ENCODE peak calls at places on chromosomes 4 and X, in ten cellular contexts. A, M, Q, D, J, H, U, P, E and V are unnamed samples.

GRCh38 chrX:47752685-47753084 is 84.0 kb upstream of the ZNF81 start:
- DNase-seq in A (no peak), M (no peak), Q (no peak), D (no peak), J (no peak), H (no peak), U (no peak), P (no peak), E (no peak), V (no peak)

GRCh38 chrX:45771560-45772340 is 571.1 kb upstream of the DIPK2B start:
- DNase-seq in A (peak; percentile 59), M (peak; percentile 12), Q (peak; percentile 9), D (peak; percentile 74), J (no peak), H (peak; percentile 47), U (no peak), P (no peak), E (no peak), V (no peak)

GRCh38 chr4:13530823-13531608 is 13.3 kb downstream of the NKX3-2 start:
- DNase-seq in A (no peak), M (no peak), Q (no peak), D (no peak), J (no peak), H (no peak), U (no peak), P (no peak), E (no peak), V (no peak)

GRCh38 chr4:54090804-54091623 is 8.9 kb upstream of the GSX2 start:
- DNase-seq in A (peak; percentile 32), M (peak; percentile 25), Q (peak; percentile 46), D (peak; percentile 39), J (peak; percentile 14), H (peak; percentile 51), U (peak; percentile 32), P (peak; percentile 33), E (peak; percentile 42), V (no peak)

GRCh38 chr4:152360045-152360410 is 175.9 kb downstream of the FBXW7 start:
- DNase-seq in A (no peak), M (no peak), Q (no peak), D (peak; percentile 45), J (no peak), H (no peak), U (no peak), P (no peak), E (no peak), V (no peak)

GRCh38 chrX:67673741-67674274 is 130.0 kb downstream of the AR start:
- DNase-seq in A (no peak), M (no peak), Q (no peak), D (peak; percentile 13), J (no peak), H (no peak), U (no peak), P (no peak), E (no peak), V (no peak)

GRCh38 chrX:45900751-45901150 is 644.5 kb downstream of the ZNF674 start:
- DNase-seq in A (no peak), M (no peak), Q (no peak), D (peak; percentile 39), J (no peak), H (no peak), U (no peak), P (no peak), E (no peak), V (no peak)

GRCh38 chr4:137768196-137768595 is 235.9 kb upstream of the PCDH18 start:
- DNase-seq in A (no peak), M (no peak), Q (no peak), D (no peak), J (no peak), H (no peak), U (no peak), P (no peak), E (no peak), V (no peak)

GRCh38 chrX:125382889-125383288 is 63.2 kb downstream of the TEX13C start:
- DNase-seq in A (no peak), M (no peak), Q (no peak), D (no peak), J (no peak), H (no peak), U (no peak), P (no peak), E (no peak), V (no peak)

GRCh38 chr4:25252230-25253071 is 18.6 kb downstream of the PI4K2B start:
- DNase-seq in A (no peak), M (no peak), Q (no peak), D (no peak), J (no peak), H (no peak), U (no peak), P (no peak), E (no peak), V (no peak)

GRCh38 chr4:2292679-2293108 is 30.8 kb upstream of the MXD4 start:
- DNase-seq in A (no peak), M (no peak), Q (no peak), D (peak; percentile 71), J (no peak), H (no peak), U (no peak), P (no peak), E (no peak), V (peak; percentile 62)

GRCh38 chrX:138847930-138848329 is 136.4 kb upstream of the FGF13 start:
- DNase-seq in A (peak; percentile 9), M (no peak), Q (no peak), D (peak; percentile 36), J (no peak), H (no peak), U (no peak), P (no peak), E (no peak), V (no peak)

GRCh38 chr4:6362896-6363295 is 93.2 kb downstream of the WFS1 start:
- DNase-seq in A (peak; percentile 18), M (no peak), Q (peak; percentile 33), D (peak; percentile 30), J (no peak), H (no peak), U (no peak), P (no peak), E (no peak), V (no peak)

GRCh38 chr4:88382621-88383020 is 4.0 kb downstream of the HERC6 start:
- DNase-seq in A (peak; percentile 63), M (no peak), Q (no peak), D (no peak), J (no peak), H (no peak), U (no peak), P (peak; percentile 20), E (no peak), V (no peak)

GRCh38 chrX:12975999-12976558 is 1.2 kb downstream of the TMSB4X start:
- DNase-seq in A (no peak), M (no peak), Q (no peak), D (peak; percentile 54), J (no peak), H (peak; percentile 40), U (peak; percentile 55), P (no peak), E (peak; percentile 34), V (peak; percentile 23)

GRCh38 chr4:8391071-8391470 is 49.5 kb downstream of the ACOX3 start:
- DNase-seq in A (no peak), M (no peak), Q (no peak), D (no peak), J (no peak), H (no peak), U (no peak), P (no peak), E (no peak), V (no peak)

GRCh38 chr4:8388471-8388870 is 52.1 kb downstream of the ACOX3 start:
- DNase-seq in A (no peak), M (no peak), Q (no peak), D (no peak), J (no peak), H (no peak), U (no peak), P (no peak), E (no peak), V (no peak)

GRCh38 chr4:8392591-8393190 is 47.8 kb downstream of the ACOX3 start:
- DNase-seq in A (no peak), M (no peak), Q (no peak), D (peak; percentile 13), J (no peak), H (no peak), U (no peak), P (no peak), E (no peak), V (no peak)

GRCh38 chr4:8391972-8392371 is 48.6 kb downstream of the ACOX3 start:
- DNase-seq in A (peak; percentile 33), M (peak; percentile 69), Q (peak; percentile 43), D (peak; percentile 87), J (peak; percentile 22), H (no peak), U (no peak), P (peak; percentile 51), E (peak; percentile 71), V (no peak)

GRCh38 chr4:8390604-8391003 is 49.9 kb downstream of the ACOX3 start:
- DNase-seq in A (no peak), M (no peak), Q (no peak), D (no peak), J (no peak), H (no peak), U (no peak), P (no peak), E (no peak), V (no peak)
- H3K4me1 ChIP-seq in A (peaks cover 29% of the 10 kb centered on the region), M (peaks cover 21% of the 10 kb centered on the region), Q (peaks cover under 1% of the 10 kb centered on the region), D (peaks cover 21% of the 10 kb centered on the region), J (peaks cover 12% of the 10 kb centered on the region), H (peaks cover 38% of the 10 kb centered on the region), U (peaks cover 28% of the 10 kb centered on the region), P (no peaks in the 10 kb centered on the region), E (peaks cover 39% of the 10 kb centered on the region), V (no peaks in the 10 kb centered on the region)

GRCh38 chrX:109826954-109827708 is 94.1 kb upstream of the ACSL4 start:
- DNase-seq in A (peak; percentile 57), M (no peak), Q (no peak), D (peak; percentile 86), J (no peak), H (no peak), U (peak; percentile 21), P (no peak), E (no peak), V (no peak)
- TF ChIP-seq CTCF in A (peak; percentile 16), M (no peak), Q (no peak), D (no peak), J (no peak), H (no peak), U (no peak), P (no peak), E (no peak), V (no peak)

DNA sequence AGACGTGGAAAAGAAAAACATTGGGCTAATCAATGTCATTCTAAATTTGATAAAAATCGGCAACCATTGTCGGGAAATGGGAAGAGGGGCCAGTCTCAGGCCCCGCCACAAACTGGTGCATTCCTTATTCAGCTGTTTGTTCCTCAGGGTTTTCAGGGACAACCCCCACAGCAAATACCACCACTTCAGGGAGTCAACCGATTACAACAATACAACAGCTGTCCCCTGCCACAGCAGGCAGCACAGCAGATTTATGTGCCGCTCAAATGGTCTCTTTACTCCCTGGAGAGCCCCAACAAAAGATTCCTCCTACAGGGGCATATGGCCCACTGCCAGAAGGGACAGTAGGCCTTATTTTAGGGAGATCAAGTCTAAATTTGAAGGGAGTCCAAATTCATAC is 61.9 kb downstream of the ZNF732 start:
- DNase-seq in A (no peak), M (no peak), Q (no peak), D (no peak), J (no peak), H (no peak), U (no peak), P (no peak), E (no peak), V (no peak)
- H3K9me3 ChIP-seq in A (peaks cover 6% of the 10 kb centered on the region), M (peaks cover 14% of the 10 kb centered on the region), Q (peaks cover 1% of the 10 kb centered on the region), D (no peaks in the 10 kb centered on the region), J (no peaks in the 10 kb centered on the region), H (peaks cover 20% of the 10 kb centered on the region), U (peaks cover 3% of the 10 kb centered on the region), P (no peaks in the 10 kb centered on the region), E (peaks cover 11% of the 10 kb centered on the region), V (no peaks in the 10 kb centered on the region)

GRCh38 chr4:140066031-140066930 is 87.7 kb downstream of the MAML3 start:
- DNase-seq in A (no peak), M (no peak), Q (no peak), D (no peak), J (no peak), H (no peak), U (no peak), P (no peak), E (no peak), V (no peak)
- H3K4me1 ChIP-seq in A (peaks cover 5% of the 10 kb centered on the region), M (no peaks in the 10 kb centered on the region), Q (no peaks in the 10 kb centered on the region), D (peaks cover 10% of the 10 kb centered on the region), J (no peaks in the 10 kb centered on the region), H (peaks cover 55% of the 10 kb centered on the region), U (peaks cover 97% of the 10 kb centered on the region), P (peaks cover 28% of the 10 kb centered on the region), E (peaks cover 10% of the 10 kb centered on the region), V (peaks cover 3% of the 10 kb centered on the region)